ENCODE peak calls at places on chromosomes 7 and 10, in four cellular contexts. Q is SK-N-SH, I is K562, H is HepG2. J is an unnamed sample.

GRCh38 chr7:70392870-70393269 is 739.1 kb upstream of the GALNT17 start:
- DNase-seq in Q (no peak), H (no peak), I (no peak), J (peak)

GRCh38 chr7:74479066-74479781 is 25.5 kb downstream of the GTF2IRD1 start:
- DNase-seq in Q (peak), I (no peak), H (no peak), J (no peak)

GRCh38 chr7:37362802-37363201 is 85.9 kb downstream of the ELMO1 start:
- DNase-seq in Q (no peak), I (no peak), H (no peak), J (no peak)

GRCh38 chr7:37009282-37009681 is 285.0 kb upstream of the AOAH start:
- DNase-seq in Q (no peak), H (no peak), I (no peak), J (no peak)

GRCh38 chr7:70720191-70720873 is 411.6 kb upstream of the GALNT17 start:
- DNase-seq in I (no peak), Q (no peak), H (no peak), J (no peak)

GRCh38 chr10:43944742-43945730 is 296.4 kb upstream of the ZNF32 start:
- DNase-seq in H (no peak), I (no peak), Q (no peak), J (no peak)

GRCh38 chr10:132427939-132428367 is 31.0 kb downstream of the PWWP2B start:
- DNase-seq in Q (no peak), H (no peak), I (no peak), J (no peak)

GRCh38 chr10:97648557-97649404 is 8.3 kb downstream of the PI4K2A start:
- DNase-seq in Q (no peak), I (peak), H (peak), J (peak)

GRCh38 chr7:36023025-36023424 is 130.0 kb upstream of the EEPD1 start:
- DNase-seq in I (no peak), Q (no peak), H (no peak), J (no peak)

GRCh38 chr7:46493196-46493595 is 572.1 kb upstream of the IGFBP3 start:
- DNase-seq in H (no peak), I (no peak), Q (no peak), J (no peak)

GRCh38 chr7:28243861-28244260 is 63.3 kb upstream of the JAZF1 start:
- DNase-seq in H (no peak), I (no peak), Q (no peak), J (no peak)

GRCh38 chr7:157846281-157846680 is 509.5 kb downstream of the DNAJB6 start:
- DNase-seq in H (no peak), I (no peak), Q (no peak), J (no peak)

GRCh38 chr7:30247546-30248386 is 36.6 kb upstream of the ZNRF2 start:
- DNase-seq in I (no peak), Q (no peak), H (no peak), J (no peak)

GRCh38 chr7:5425507-5426225 is 2.0 kb upstream of the TNRC18 start:
- DNase-seq in H (peak), I (peak), Q (peak), J (peak)

GRCh38 chr7:131040467-131040932 is 287.2 kb upstream of the MKLN1 start:
- DNase-seq in H (peak), Q (peak), I (peak), J (peak)

GRCh38 chr10:69213601-69214311 is 6.4 kb upstream of the HKDC1 start:
- DNase-seq in Q (no peak), I (no peak), H (peak), J (no peak)

GRCh38 chr10:124322191-124322980 is 96.3 kb downstream of the OAT start:
- DNase-seq in I (no peak), H (no peak), Q (no peak), J (no peak)

GRCh38 chr10:83677795-83678194 is 461.5 kb upstream of the GHITM start:
- DNase-seq in Q (no peak), H (no peak), I (no peak), J (no peak)

GRCh38 chr10:75281980-75282379 is 46.2 kb upstream of the COMTD1 start:
- DNase-seq in Q (no peak), H (peak), I (no peak), J (no peak)

GRCh38 chr7:46932266-46932655 is 649.6 kb downstream of the TNS3 start:
- DNase-seq in Q (no peak), H (no peak), I (no peak), J (no peak)

GRCh38 chr10:84696610-84697009 is 368.2 kb downstream of the CCSER2 start:
- DNase-seq in Q (no peak), I (no peak), H (no peak), J (no peak)

GRCh38 chr7:123675092-123675473 is 19.4 kb downstream of the LMOD2 start:
- DNase-seq in H (no peak), I (no peak), Q (no peak), J (no peak)
- TF ChIP-seq FOXJ3 in H (no peak), I (no peak), Q (no peak), J (no peak)

DNA sequence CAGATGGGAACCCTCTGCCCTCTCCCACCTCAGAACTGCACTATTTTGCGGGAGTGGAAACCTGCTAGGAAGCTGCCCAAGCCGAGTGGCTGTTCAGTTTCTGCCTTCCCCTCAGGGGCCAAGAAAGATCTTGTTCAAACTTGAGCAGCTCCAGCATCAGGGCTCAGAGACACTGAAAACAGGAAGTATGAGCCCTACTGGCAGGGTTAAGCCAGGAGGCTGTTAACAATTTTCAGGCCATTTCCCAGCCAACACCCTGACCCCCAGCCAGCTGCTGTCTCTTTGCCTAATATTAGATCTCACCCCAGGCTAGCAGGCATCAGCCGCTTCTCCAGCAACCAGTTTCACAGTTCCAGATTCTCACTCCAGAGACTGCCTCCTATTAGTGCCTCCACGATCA is 9.2 kb downstream of the PLAU start:
- DNase-seq in H (no peak), Q (peak), I (no peak), J (no peak)
- TF ChIP-seq FOXJ3 in H (no peak), Q (no peak), I (no peak), J (no peak)

GRCh38 chr10:819816-820215 is 111.7 kb downstream of the LARP4B start:
- DNase-seq in H (no peak), Q (no peak), I (no peak), J (no peak)

GRCh38 chr10:817371-817770 is 114.1 kb downstream of the LARP4B start:
- DNase-seq in H (no peak), I (no peak), Q (no peak), J (no peak)

GRCh38 chr10:818010-818409 is 113.5 kb downstream of the LARP4B start:
- DNase-seq in Q (no peak), H (no peak), I (no peak), J (no peak)

GRCh38 chr10:819326-819725 is 112.2 kb downstream of the LARP4B start:
- DNase-seq in H (no peak), Q (no peak), I (no peak), J (no peak)

DNA sequence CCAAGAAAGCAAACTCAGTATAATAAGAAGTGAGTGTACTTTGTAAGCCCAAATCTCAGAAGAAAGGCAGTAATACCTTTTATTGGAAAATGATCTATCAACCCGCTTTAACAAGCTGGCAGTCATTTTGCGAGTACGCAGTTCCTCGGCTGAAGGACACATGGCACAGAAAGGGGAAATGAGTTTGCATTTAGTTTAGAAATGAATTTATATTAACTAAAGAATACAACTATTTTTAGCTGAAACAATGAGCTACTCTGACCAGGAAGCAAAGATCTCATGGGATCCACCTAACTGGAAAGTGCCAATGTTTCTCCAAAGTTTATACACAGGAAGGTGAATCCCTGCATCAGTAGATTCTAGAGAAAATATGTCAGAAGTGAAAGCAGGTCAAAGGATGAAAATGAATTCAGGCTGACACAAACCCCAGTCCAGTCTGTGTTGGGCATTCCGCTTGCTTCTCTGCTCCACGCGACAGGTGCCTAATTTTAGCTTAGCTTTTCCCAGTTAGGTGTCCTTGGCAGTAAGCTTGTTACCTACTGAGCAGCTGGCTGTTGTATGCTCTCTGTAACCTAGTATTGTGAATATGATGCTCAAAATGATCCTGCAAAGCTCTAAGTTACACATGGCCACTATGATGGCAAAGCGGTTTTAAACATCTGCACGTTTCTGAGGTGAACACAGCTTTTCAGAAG is 112.8 kb downstream of the LARP4B start:
- DNase-seq in I (no peak), Q (no peak), H (no peak), J (no peak)
- TF ChIP-seq FOXJ3 in I (no peak), Q (no peak), H (no peak), J (no peak)

GRCh38 chr10:71075759-71076472 is 136.5 kb upstream of the UNC5B start:
- DNase-seq in I (no peak), H (no peak), Q (peak), J (peak)
- TF ChIP-seq FOXJ3 in I (no peak), H (no peak), Q (no peak), J (no peak)

GRCh38 chr10:5550621-5551530 is 26.1 kb downstream of the CALML3 start:
- DNase-seq in Q (no peak), I (no peak), H (no peak), J (peak)
- TF ChIP-seq FOXJ3 in Q (no peak), I (no peak), H (no peak), J (no peak)

DNA sequence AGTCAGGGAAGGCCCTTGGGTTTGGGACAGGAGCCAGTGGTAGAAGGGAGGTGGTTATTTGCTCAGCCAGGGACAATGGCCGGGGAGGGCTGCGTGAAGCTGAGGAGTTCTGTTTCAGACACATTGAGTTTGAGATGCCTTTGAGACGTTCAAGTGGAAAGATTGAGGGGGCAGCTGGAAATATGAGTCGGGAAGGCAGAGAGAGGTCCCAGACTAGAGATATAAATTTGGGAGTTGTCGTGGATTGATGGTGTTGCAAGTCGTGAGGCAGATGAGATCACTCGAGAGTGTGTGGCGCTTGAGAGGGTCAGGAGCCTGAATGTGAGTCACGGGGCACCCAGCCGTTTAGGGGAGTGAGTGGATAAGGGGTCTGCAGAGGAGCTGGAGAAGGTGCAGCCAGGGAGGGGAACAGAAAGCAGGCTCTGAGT is 73.3 kb downstream of the ZMIZ1 start:
- DNase-seq in H (no peak), I (no peak), Q (no peak), J (no peak)
- TF ChIP-seq FOXJ3 in H (no peak), I (no peak), Q (no peak), J (no peak)

DNA sequence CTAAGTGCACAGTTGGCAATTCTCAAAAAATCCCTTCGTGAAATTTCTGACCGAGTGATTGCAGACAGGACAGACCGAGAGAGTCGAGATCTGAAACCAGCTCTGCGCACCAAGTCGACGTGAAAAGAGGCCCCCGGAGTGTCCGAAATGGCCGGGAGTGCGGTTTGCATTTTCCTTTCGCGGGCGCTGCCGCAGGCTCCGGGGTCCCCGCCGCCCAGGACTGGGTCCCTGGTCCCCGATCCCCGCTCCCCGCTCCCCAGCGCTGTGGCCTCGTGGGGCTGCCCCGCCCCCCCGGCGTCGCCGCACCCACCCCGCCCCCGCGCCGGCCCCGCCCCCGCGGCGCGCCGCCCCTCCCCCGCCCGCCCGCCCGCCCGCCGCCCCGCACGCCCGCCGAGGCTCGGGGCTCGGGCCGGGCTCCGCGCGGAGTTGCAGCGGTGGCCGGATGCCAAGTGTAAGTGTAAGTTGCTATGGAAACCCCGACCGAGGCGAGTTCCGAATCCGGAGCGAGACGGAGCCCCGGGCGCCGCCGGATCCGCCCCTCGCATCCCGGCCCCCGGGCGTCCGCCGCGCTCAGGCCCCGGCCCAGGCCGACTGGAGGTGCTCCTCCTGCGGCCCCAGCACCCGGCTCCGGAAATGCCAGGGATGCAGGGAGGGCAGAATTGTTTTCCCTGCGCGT is 4.5 kb downstream of the BMI1 start:
- DNase-seq in Q (peak), I (peak), H (peak), J (peak)
- TF ChIP-seq FOXJ3 in Q (no peak), I (no peak), H (no peak), J (no peak)

DNA sequence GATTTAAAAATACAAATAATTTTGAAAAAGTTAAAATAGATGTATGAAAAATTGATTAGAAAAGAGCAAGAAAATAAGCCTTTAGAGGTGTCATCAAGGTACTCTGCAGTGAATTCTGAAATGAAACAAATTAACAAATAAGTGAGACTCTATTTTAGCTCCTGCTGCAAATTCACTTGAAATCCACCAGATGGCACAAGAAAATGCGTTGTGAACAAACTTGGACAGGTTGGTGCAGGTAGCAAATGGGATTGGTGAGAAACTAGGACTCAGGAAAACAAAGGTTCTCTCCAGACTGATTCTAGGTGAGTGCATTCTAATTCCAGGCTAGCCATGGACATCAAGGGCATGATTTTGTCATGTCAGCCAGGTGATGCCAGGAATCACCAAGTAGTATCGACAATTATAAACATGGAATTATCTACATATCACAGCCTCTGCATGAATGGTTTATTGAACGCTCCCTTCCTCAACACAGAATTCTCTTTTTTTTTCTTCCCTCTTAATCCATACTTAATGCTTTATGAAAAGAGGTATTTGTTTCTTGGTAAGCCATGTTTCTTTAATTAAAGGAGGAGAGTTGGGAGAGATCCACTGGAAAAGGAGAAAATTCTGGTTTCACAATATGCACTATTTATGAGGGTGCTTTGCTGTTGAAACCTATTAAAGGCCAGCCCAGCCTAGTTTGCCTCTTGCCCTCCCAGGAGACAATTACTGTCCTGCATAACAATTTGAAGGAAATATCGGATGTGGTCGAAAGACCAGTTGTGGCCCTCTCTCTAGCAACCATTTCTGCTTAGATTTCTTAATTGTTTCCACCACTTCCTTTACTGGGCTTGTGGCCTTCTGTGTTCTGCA is 118.1 kb downstream of the ZNF365 start:
- DNase-seq in I (no peak), Q (no peak), H (peak), J (no peak)
- TF ChIP-seq FOXJ3 in I (no peak), Q (no peak), H (no peak), J (no peak)

DNA sequence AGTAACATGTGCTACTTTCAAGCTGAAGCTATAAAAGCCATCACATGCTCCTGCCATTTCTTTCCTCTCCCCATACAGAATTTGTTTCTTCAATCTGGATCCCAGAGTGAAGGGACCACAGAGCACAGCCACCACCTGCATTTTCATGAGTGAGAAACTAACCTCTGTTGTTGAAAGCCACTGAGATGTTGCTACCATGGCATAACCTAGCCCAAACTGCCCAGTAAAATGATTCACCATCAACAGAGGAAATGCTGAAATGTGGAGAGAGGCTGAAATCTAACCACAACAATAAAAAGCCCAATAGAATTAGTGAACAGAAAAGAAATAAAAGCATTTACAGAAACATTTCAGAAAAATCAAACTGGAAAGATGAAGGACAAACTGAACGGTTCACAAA is 125.2 kb downstream of the AMPH start:
- DNase-seq in Q (no peak), H (no peak), I (no peak), J (no peak)
- TF ChIP-seq FOXJ3 in Q (no peak), H (no peak), I (no peak), J (no peak)

DNA sequence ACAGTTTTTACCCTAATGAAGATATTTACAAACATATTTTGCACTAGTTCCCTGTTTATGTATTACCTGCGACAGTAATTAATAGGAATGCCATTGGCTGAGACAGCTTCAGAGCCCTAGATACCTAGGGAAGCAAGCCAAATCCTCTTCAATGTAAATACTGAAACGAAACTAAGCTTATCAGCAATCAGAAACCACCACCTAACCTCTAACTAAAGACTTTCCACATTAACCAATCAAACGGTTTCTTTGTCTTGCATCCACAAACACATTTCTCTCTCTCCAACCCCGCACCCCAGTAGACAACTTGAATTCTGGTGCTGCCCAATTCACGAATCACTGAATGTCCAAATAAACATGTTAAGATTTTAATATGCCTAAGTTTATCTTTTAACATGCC is 474.4 kb upstream of the C7orf33 start:
- DNase-seq in Q (no peak), H (no peak), I (no peak), J (no peak)
- TF ChIP-seq FOXJ3 in Q (no peak), H (no peak), I (no peak), J (no peak)

J was measured in WTC11.